ENCODE peak calls at places on chromosome X, in eight cellular contexts. Y is SJSA1, C is A673, A is spleen, D is aorta, J is psoas muscle, L is ovary, N is upper lobe of right lung. G is an unnamed sample.

GRCh38 chrX:13266641-13267420 is 53.0 kb downstream of the ATXN3L start:
- DNase-seq in J (no peak), A (no peak), L (no peak), N (no peak), Y (no peak), D (no peak), C (no peak), G (no peak)

GRCh38 chrX:24607616-24608015 is 39.5 kb downstream of the PCYT1B start:
- DNase-seq in D (no peak), Y (no peak), L (no peak), N (no peak), A (no peak), J (no peak), C (no peak), G (no peak)

GRCh38 chrX:150775569-150776350 is 82.6 kb downstream of the MTMR1 start:
- DNase-seq in N (no peak), D (no peak), C (no peak), Y (no peak), J (no peak), L (no peak), A (no peak), G (peak; percentile 42)

GRCh38 chrX:13581554-13581953 is 12.2 kb downstream of the EGFL6 start:
- DNase-seq in J (no peak), D (no peak), A (no peak), Y (no peak), L (no peak), C (no peak), N (no peak), G (no peak)

GRCh38 chrX:86148024-86148511 is at the start of gene DACH2:
- DNase-seq in Y (peak; percentile 14), D (peak; percentile 74), N (peak; percentile 85), L (peak; percentile 83), J (peak; percentile 81), C (peak; percentile 63), A (peak; percentile 83), G (peak; percentile 78)

GRCh38 chrX:136608295-136608933 is 39.5 kb upstream of the CD40LG start:
- DNase-seq in A (peak; percentile 82), D (peak; percentile 51), C (peak; percentile 52), N (peak; percentile 61), Y (peak; percentile 1), J (peak; percentile 59), L (peak; percentile 32), G (no peak)

GRCh38 chrX:152992120-152992519 is 1.8 kb downstream of the PNMA5 start:
- DNase-seq in Y (no peak), C (no peak), D (no peak), N (no peak), L (no peak), A (no peak), J (no peak), G (no peak)

GRCh38 chrX:124023838-124024238 is 62.3 kb downstream of the STAG2 start:
- DNase-seq in D (no peak), C (no peak), L (no peak), N (no peak), Y (peak; percentile 15), A (no peak), J (no peak), G (no peak)

GRCh38 chrX:17740137-17741122 is 3.1 kb downstream of the SCML1 start:
- DNase-seq in L (no peak), N (no peak), A (no peak), Y (no peak), D (no peak), J (no peak), C (no peak), G (no peak)

GRCh38 chrX:38804481-38805293 is 3.4 kb downstream of the MID1IP1 start:
- DNase-seq in J (peak; percentile 72), Y (no peak), C (peak; percentile 38), L (peak; percentile 63), D (peak; percentile 68), N (peak; percentile 70), A (peak; percentile 85), G (no peak)

GRCh38 chrX:23386726-23387125 is 52.1 kb downstream of the PTCHD1 start:
- DNase-seq in L (no peak), A (no peak), Y (no peak), C (no peak), N (no peak), J (no peak), D (no peak), G (no peak)

GRCh38 chrX:23661671-23662070 is 5.6 kb upstream of the PRDX4 start:
- DNase-seq in D (no peak), C (no peak), N (no peak), J (no peak), Y (no peak), A (no peak), L (no peak), G (no peak)

GRCh38 chrX:103404225-103405008 is 28.1 kb downstream of the BEX3 start:
- DNase-seq in N (peak; percentile 69), D (peak; percentile 77), J (peak; percentile 68), L (peak; percentile 77), C (peak; percentile 61), Y (peak; percentile 73), A (no peak), G (peak; percentile 80)

GRCh38 chrX:40140706-40141499 is 43.1 kb upstream of the BCOR start:
- DNase-seq in Y (peak; percentile 6), N (peak; percentile 64), A (no peak), C (no peak), L (peak; percentile 81), D (peak; percentile 57), J (peak; percentile 70), G (peak; percentile 70)

GRCh38 chrX:40143987-40144386 is 46.2 kb upstream of the BCOR start:
- DNase-seq in C (no peak), L (no peak), J (no peak), A (no peak), D (no peak), Y (no peak), N (no peak), G (no peak)

GRCh38 chrX:40143001-40143400 is 45.2 kb upstream of the BCOR start:
- DNase-seq in L (no peak), C (no peak), Y (no peak), A (no peak), N (no peak), J (no peak), D (no peak), G (no peak)

GRCh38 chrX:40144576-40144975 is 46.8 kb upstream of the BCOR start:
- DNase-seq in C (no peak), L (no peak), Y (no peak), A (no peak), D (no peak), N (no peak), J (no peak), G (no peak)

GRCh38 chrX:40142417-40142816 is 44.7 kb upstream of the BCOR start:
- DNase-seq in A (no peak), D (no peak), Y (no peak), J (no peak), C (no peak), N (no peak), L (no peak), G (no peak)
- H3K4me1 ChIP-seq in A (no peaks in the 10 kb centered on the region), D (no peaks in the 10 kb centered on the region), Y (peaks cover 3% of the 10 kb centered on the region), J (peaks cover 7% of the 10 kb centered on the region), C (peaks cover 18% of the 10 kb centered on the region), N (peaks cover 10% of the 10 kb centered on the region), L (peaks cover 8% of the 10 kb centered on the region), G (no peaks in the 10 kb centered on the region)

GRCh38 chrX:1500701-1501624 is 36.0 kb downstream of the P2RY8 start:
- DNase-seq in J (no peak), Y (no peak), C (no peak), L (no peak), N (peak; percentile 48), D (no peak), A (peak; percentile 79), G (peak; percentile 54)
- H3K27ac ChIP-seq in J (peak overlapping the region; percentile 52), Y (no peak overlapping the region), C (no peak overlapping the region), L (no peak overlapping the region), N (peak overlapping the region; percentile 73), D (no peak overlapping the region), A (peak overlapping the region; percentile 68), G (peak overlapping the region; percentile 53)

GRCh38 chrX:133881011-133881410 is 104.4 kb downstream of the GPC3 start:
- DNase-seq in A (no peak), N (no peak), C (no peak), L (no peak), Y (no peak), J (no peak), D (no peak), G (no peak)
- H3K4me1 ChIP-seq in A (no peaks in the 10 kb centered on the region), N (no peaks in the 10 kb centered on the region), C (no peaks in the 10 kb centered on the region), L (no peaks in the 10 kb centered on the region), Y (no peaks in the 10 kb centered on the region), J (no peaks in the 10 kb centered on the region), D (no peaks in the 10 kb centered on the region), G (no peaks in the 10 kb centered on the region)

GRCh38 chrX:69238153-69238959 is 73.1 kb upstream of the PJA1 start:
- DNase-seq in N (no peak), L (no peak), D (no peak), C (no peak), A (no peak), Y (no peak), J (peak; percentile 77), G (no peak)
- H3K27ac ChIP-seq in N (no peak overlapping the region), L (no peak overlapping the region), D (no peak overlapping the region), C (no peak overlapping the region), A (no peak overlapping the region), Y (no peak overlapping the region), J (no peak overlapping the region), G (peak overlapping the region; percentile 65)

G was measured in right atrium auricular region.